ENCODE peak calls at places on chromosomes 3 and 15, in six cellular contexts. S, W, X, R, M and F are unnamed samples.

GRCh38 chr3:105369501-105370371 is 3.0 kb downstream of the ALCAM start:
- DNase-seq in R (peak; percentile 76), M (no peak), S (no peak), X (no peak), W (peak; percentile 47), F (peak; percentile 42)

GRCh38 chr3:7074217-7074616 is 213.3 kb downstream of the GRM7 start:
- DNase-seq in M (no peak), R (no peak), S (no peak), W (no peak), X (no peak), F (no peak)

GRCh38 chr3:52281980-52282801 is 3.7 kb upstream of the WDR82 start:
- DNase-seq in W (no peak), X (no peak), R (peak; percentile 73), S (no peak), M (no peak), F (no peak)

GRCh38 chr15:99085413-99086326 is 19.2 kb upstream of the SYNM start:
- DNase-seq in R (peak; percentile 72), M (no peak), W (no peak), X (no peak), S (no peak), F (peak; percentile 36)

GRCh38 chr15:77118787-77119410 is 48.0 kb upstream of the TSPAN3 start:
- DNase-seq in M (no peak), R (peak; percentile 75), W (no peak), S (peak; percentile 36), X (no peak), F (no peak)

GRCh38 chr3:127383656-127384179 is 95.9 kb upstream of the PRR20G start:
- DNase-seq in W (no peak), S (no peak), R (no peak), M (no peak), X (no peak), F (no peak)

GRCh38 chr15:33344530-33344929 is 33.8 kb downstream of the RYR3 start:
- DNase-seq in S (no peak), R (no peak), X (no peak), W (no peak), M (no peak), F (no peak)

GRCh38 chr3:59273976-59274375 is 224.2 kb upstream of the CFAP20DC start:
- DNase-seq in M (no peak), S (no peak), R (peak; percentile 72), X (no peak), W (no peak), F (no peak)

GRCh38 chr3:172410702-172411477 is 37.4 kb downstream of the GHSR start:
- DNase-seq in S (no peak), M (no peak), X (no peak), W (no peak), R (no peak), F (no peak)

GRCh38 chr3:68964694-68965093 is 32.3 kb upstream of the TAFA4 start:
- DNase-seq in X (no peak), M (no peak), R (no peak), W (no peak), S (no peak), F (no peak)

GRCh38 chr3:119659584-119660291 is 651 bp downstream of the POPDC2 start:
- DNase-seq in X (no peak), S (no peak), M (no peak), W (no peak), R (no peak), F (no peak)

GRCh38 chr3:191329654-191330308 is 545 bp downstream of the UTS2B start:
- DNase-seq in R (peak; percentile 56), X (peak; percentile 20), M (no peak), W (no peak), S (no peak), F (peak; percentile 60)

GRCh38 chr3:52532517-52532837 is 1.2 kb downstream of the NT5DC2 start:
- DNase-seq in X (peak; percentile 65), R (peak; percentile 76), S (no peak), W (no peak), M (no peak), F (peak; percentile 29)

GRCh38 chr3:58536501-58537411 is at the start of gene ACOX2:
- DNase-seq in W (no peak), X (no peak), R (peak; percentile 77), S (no peak), M (no peak), F (no peak)

GRCh38 chr15:99106417-99107220 is 1.7 kb downstream of the SYNM start:
- DNase-seq in R (peak; percentile 76), S (no peak), M (no peak), X (no peak), W (no peak), F (no peak)

GRCh38 chr3:36908647-36909180 is 36.1 kb downstream of the TRANK1 start:
- DNase-seq in W (no peak), M (no peak), S (no peak), R (no peak), X (no peak), F (no peak)